ENCODE peak calls at places on chromosomes 13 and 19, in seven cellular contexts. B is HuH-7.5; J is substantia nigra; G is RPMI7951; F is Peyer's patch; D is NK-92 treated with Interleukin-12 subunit alpha and Interleukin-12 subunit beta, amount 100 ng/mL, for 24 hours; L is stimulated activated CD8-positive, alpha-beta memory T cell treated with anti-CD3 and anti-CD28 coated beads, Interleukin-4, amount 100 ng/mL, for 4 hours. E is an unnamed sample.

GRCh38 chr19:32053366-32053765 is 292.0 kb upstream of the ZNF507 start:
- DNase-seq in B (no peak), J (no peak), G (peak), F (no peak), D (no peak), L (no peak), E (no peak)

GRCh38 chr13:49071341-49071937 is 95.7 kb downstream of the FNDC3A start:
- DNase-seq in B (no peak), J (no peak), G (no peak), F (no peak), D (no peak), L (no peak), E (no peak)

GRCh38 chr19:40217921-40218890 is at the start of gene TTC9B:
- DNase-seq in B (no peak), J (peak), G (no peak), F (no peak), D (no peak), L (no peak), E (no peak)

GRCh38 chr19:10817291-10818038 is 18.5 kb downstream of the TMED1 start:
- DNase-seq in B (no peak), J (no peak), G (peak), F (no peak), D (no peak), L (no peak), E (no peak)

GRCh38 chr13:35479691-35480090 is 3.2 kb upstream of the MAB21L1 start:
- DNase-seq in B (no peak), J (no peak), G (no peak), F (no peak), D (no peak), L (no peak), E (no peak)

GRCh38 chr13:47337781-47338507 is 441.1 kb upstream of the HTR2A start:
- DNase-seq in B (no peak), J (no peak), G (peak), F (no peak), D (no peak), L (no peak), E (no peak)

GRCh38 chr13:52599853-52600603 is 42.2 kb upstream of the HNRNPA1L2 start:
- DNase-seq in B (peak), J (no peak), G (peak), F (peak), D (no peak), L (no peak), E (no peak)

GRCh38 chr13:57314897-57315520 is 148.0 kb downstream of the PRR20E start:
- DNase-seq in B (no peak), J (no peak), G (no peak), F (no peak), D (no peak), L (no peak), E (no peak)

GRCh38 chr13:44470623-44471562 is 97.3 kb downstream of the SERP2 start:
- DNase-seq in B (no peak), J (no peak), G (peak), F (no peak), D (no peak), L (no peak), E (peak)

GRCh38 chr13:77001963-77002587 is 10.2 kb downstream of the CLN5 start:
- DNase-seq in B (no peak), J (no peak), G (no peak), F (no peak), D (no peak), L (no peak), E (no peak)

GRCh38 chr13:41587490-41587889 is 130.1 kb downstream of the RGCC start:
- DNase-seq in B (no peak), J (no peak), G (no peak), F (no peak), D (no peak), L (peak), E (no peak)

GRCh38 chr13:21138561-21138960 is 37.8 kb downstream of the SKA3 start:
- DNase-seq in B (no peak), J (no peak), G (no peak), F (no peak), D (no peak), L (no peak), E (no peak)

GRCh38 chr13:107585466-107585865 is 629.9 kb downstream of the LIG4 start:
- DNase-seq in B (no peak), J (no peak), G (no peak), F (no peak), D (no peak), L (no peak), E (no peak)

GRCh38 chr13:66139701-66140100 is 1090.4 kb downstream of the PCDH9 start:
- DNase-seq in B (no peak), J (no peak), G (no peak), F (no peak), D (no peak), L (no peak), E (no peak)

GRCh38 chr19:51572908-51573307 is 1.8 kb downstream of the ZNF175 start:
- DNase-seq in B (no peak), J (no peak), G (peak), F (no peak), D (no peak), L (no peak), E (no peak)

GRCh38 chr13:93951153-93951552 is 528.3 kb downstream of the DCT start:
- DNase-seq in B (no peak), J (no peak), G (no peak), F (no peak), D (no peak), L (no peak), E (no peak)

GRCh38 chr13:75549262-75550158 is at the start of gene UCHL3:
- DNase-seq in B (peak), J (peak), G (peak), F (peak), D (peak), L (peak), E (peak)

GRCh38 chr13:46804391-46804815 is 7.4 kb upstream of the ESD start:
- DNase-seq in B (no peak), J (no peak), G (peak), F (no peak), D (no peak), L (no peak), E (peak)

GRCh38 chr19:39307233-39307821 is 11.1 kb downstream of the IFNL1 start:
- DNase-seq in B (peak), J (no peak), G (no peak), F (peak), D (no peak), L (no peak), E (no peak)

GRCh38 chr13:103525530-103525929 is 459.3 kb upstream of the SLC10A2 start:
- DNase-seq in B (no peak), J (no peak), G (no peak), F (no peak), D (no peak), L (no peak), E (no peak)

GRCh38 chr19:21940684-21941083 is 70.1 kb downstream of the ZNF208 start:
- DNase-seq in B (no peak), J (no peak), G (no peak), F (no peak), D (no peak), L (no peak), E (no peak)

GRCh38 chr19:55223291-55224037 is 5.1 kb downstream of the TMEM86B start:
- DNase-seq in B (no peak), J (no peak), G (no peak), F (no peak), D (no peak), L (no peak), E (no peak)

GRCh38 chr19:38682195-38682867 is 34.9 kb downstream of the ACTN4 start:
- DNase-seq in B (no peak), J (no peak), G (no peak), F (no peak), D (no peak), L (no peak), E (no peak)

GRCh38 chr19:55304279-55304978 is 20.6 kb downstream of the BRSK1 start:
- DNase-seq in B (peak), J (no peak), G (peak), F (peak), D (no peak), L (no peak), E (peak)

GRCh38 chr19:2462635-2463421 is 6.1 kb upstream of the LMNB2 start:
- DNase-seq in B (peak), J (peak), G (peak), F (peak), D (no peak), L (no peak), E (peak)

GRCh38 chr13:22311734-22312404 is 641.0 kb downstream of the FGF9 start:
- DNase-seq in B (no peak), J (no peak), G (no peak), F (no peak), D (no peak), L (no peak), E (no peak)

GRCh38 chr13:88979465-88980180 is 1308.5 kb downstream of the SLITRK5 start:
- DNase-seq in B (no peak), J (no peak), G (no peak), F (no peak), D (no peak), L (no peak), E (no peak)

GRCh38 chr13:96636310-96636709 is 358.0 kb downstream of the OXGR1 start:
- DNase-seq in B (no peak), J (no peak), G (no peak), F (no peak), D (no peak), L (no peak), E (no peak)

GRCh38 chr13:75458696-75459422 is 23.1 kb downstream of the TBC1D4 start:
- DNase-seq in B (no peak), J (no peak), G (no peak), F (no peak), D (no peak), L (no peak), E (peak)

GRCh38 chr19:768424-768823 is 17.5 kb downstream of the MISP start:
- DNase-seq in B (no peak), J (no peak), G (peak), F (no peak), D (no peak), L (no peak), E (no peak)

GRCh38 chr13:79480954-79481684 is at the start of gene NDFIP2:
- DNase-seq in B (peak), J (peak), G (peak), F (peak), D (no peak), L (peak), E (peak)